ENCODE peak calls at places on chromosomes 16 and 17, in seven cellular contexts. One of them, this sample, is unnamed.

GRCh38 chr17:49766918-49767530 is 3.1 kb upstream of the FAM117A start:
- DNase-seq in choroid plexus epithelial cell: no peak
- DNase-seq in heart left ventricle: no peak
- DNase-seq in fibroblast of pulmonary artery: no peak
- DNase-seq in AG04450: no peak
- DNase-seq in AG10803: no peak
- DNase-seq in nephron progenitor cell: no peak
- DNase-seq in this sample: no peak

GRCh38 chr16:49564577-49565224 is 191.1 kb downstream of the C16orf78 start:
- DNase-seq in choroid plexus epithelial cell: peak
- DNase-seq in heart left ventricle: no peak
- DNase-seq in fibroblast of pulmonary artery: no peak
- DNase-seq in AG04450: no peak
- DNase-seq in AG10803: peak
- DNase-seq in nephron progenitor cell: no peak
- DNase-seq in this sample: no peak

GRCh38 chr17:61322316-61323014 is 77.2 kb upstream of the TBX2 start:
- DNase-seq in choroid plexus epithelial cell: no peak
- DNase-seq in heart left ventricle: no peak
- DNase-seq in fibroblast of pulmonary artery: no peak
- DNase-seq in AG04450: no peak
- DNase-seq in AG10803: no peak
- DNase-seq in nephron progenitor cell: no peak
- DNase-seq in this sample: no peak

GRCh38 chr17:80416940-80417293 is 1.9 kb downstream of the ENDOV start:
- DNase-seq in choroid plexus epithelial cell: no peak
- DNase-seq in heart left ventricle: no peak
- DNase-seq in fibroblast of pulmonary artery: no peak
- DNase-seq in AG04450: no peak
- DNase-seq in AG10803: no peak
- DNase-seq in nephron progenitor cell: no peak
- DNase-seq in this sample: no peak

GRCh38 chr17:82414548-82415281 is 3.4 kb upstream of the HEXD start:
- DNase-seq in choroid plexus epithelial cell: peak
- DNase-seq in heart left ventricle: peak
- DNase-seq in fibroblast of pulmonary artery: peak
- DNase-seq in AG04450: no peak
- DNase-seq in AG10803: peak
- DNase-seq in nephron progenitor cell: peak
- DNase-seq in this sample: peak

GRCh38 chr17:82152114-82152513 is 54.1 kb upstream of the FASN start:
- DNase-seq in choroid plexus epithelial cell: no peak
- DNase-seq in heart left ventricle: no peak
- DNase-seq in fibroblast of pulmonary artery: no peak
- DNase-seq in AG04450: no peak
- DNase-seq in AG10803: no peak
- DNase-seq in nephron progenitor cell: no peak
- DNase-seq in this sample: no peak

GRCh38 chr17:67689534-67690177 is 28.1 kb upstream of the NOL11 start:
- DNase-seq in choroid plexus epithelial cell: peak
- DNase-seq in heart left ventricle: no peak
- DNase-seq in fibroblast of pulmonary artery: peak
- DNase-seq in AG04450: peak
- DNase-seq in AG10803: peak
- DNase-seq in nephron progenitor cell: peak
- DNase-seq in this sample: peak

GRCh38 chr17:79939755-79940154 is 95.9 kb downstream of the TBC1D16 start:
- DNase-seq in choroid plexus epithelial cell: no peak
- DNase-seq in heart left ventricle: no peak
- DNase-seq in fibroblast of pulmonary artery: no peak
- DNase-seq in AG04450: no peak
- DNase-seq in AG10803: no peak
- DNase-seq in nephron progenitor cell: no peak
- DNase-seq in this sample: no peak

GRCh38 chr16:11201498-11202259 is 54.3 kb downstream of the SOCS1 start:
- DNase-seq in choroid plexus epithelial cell: peak
- DNase-seq in heart left ventricle: no peak
- DNase-seq in fibroblast of pulmonary artery: peak
- DNase-seq in AG04450: peak
- DNase-seq in AG10803: peak
- DNase-seq in nephron progenitor cell: peak
- DNase-seq in this sample: peak

GRCh38 chr17:42387663-42388380 is 420 bp downstream of the STAT3 start:
- DNase-seq in choroid plexus epithelial cell: peak
- DNase-seq in heart left ventricle: peak
- DNase-seq in fibroblast of pulmonary artery: no peak
- DNase-seq in AG04450: no peak
- DNase-seq in AG10803: no peak
- DNase-seq in nephron progenitor cell: peak
- DNase-seq in this sample: peak

GRCh38 chr17:36148559-36149295 is 27.7 kb downstream of the TBC1D3B start:
- DNase-seq in choroid plexus epithelial cell: peak
- DNase-seq in heart left ventricle: peak
- DNase-seq in fibroblast of pulmonary artery: peak
- DNase-seq in AG04450: peak
- DNase-seq in AG10803: peak
- DNase-seq in nephron progenitor cell: peak
- DNase-seq in this sample: peak
- TF ChIP-seq CTCF in choroid plexus epithelial cell: peak
- TF ChIP-seq CTCF in heart left ventricle: peak
- TF ChIP-seq CTCF in fibroblast of pulmonary artery: no peak
- TF ChIP-seq CTCF in AG04450: peak
- TF ChIP-seq CTCF in AG10803: peak
- TF ChIP-seq CTCF in nephron progenitor cell: peak
- TF ChIP-seq CTCF in this sample: peak

GRCh38 chr17:51537996-51538550 is 277.7 kb downstream of the UTP18 start:
- DNase-seq in choroid plexus epithelial cell: no peak
- DNase-seq in heart left ventricle: no peak
- DNase-seq in fibroblast of pulmonary artery: no peak
- DNase-seq in AG04450: no peak
- DNase-seq in AG10803: no peak
- DNase-seq in nephron progenitor cell: no peak
- DNase-seq in this sample: no peak

GRCh38 chr17:51536627-51537026 is 276.3 kb downstream of the UTP18 start:
- DNase-seq in choroid plexus epithelial cell: no peak
- DNase-seq in heart left ventricle: no peak
- DNase-seq in fibroblast of pulmonary artery: no peak
- DNase-seq in AG04450: no peak
- DNase-seq in AG10803: no peak
- DNase-seq in nephron progenitor cell: no peak
- DNase-seq in this sample: no peak

GRCh38 chr17:51541215-51541614 is 280.9 kb downstream of the UTP18 start:
- DNase-seq in choroid plexus epithelial cell: no peak
- DNase-seq in heart left ventricle: no peak
- DNase-seq in fibroblast of pulmonary artery: no peak
- DNase-seq in AG04450: no peak
- DNase-seq in AG10803: no peak
- DNase-seq in nephron progenitor cell: no peak
- DNase-seq in this sample: no peak

GRCh38 chr17:51546114-51546513 is 285.8 kb downstream of the UTP18 start:
- DNase-seq in choroid plexus epithelial cell: no peak
- DNase-seq in heart left ventricle: no peak
- DNase-seq in fibroblast of pulmonary artery: no peak
- DNase-seq in AG04450: no peak
- DNase-seq in AG10803: no peak
- DNase-seq in nephron progenitor cell: no peak
- DNase-seq in this sample: no peak

GRCh38 chr17:51540151-51540550 is 279.8 kb downstream of the UTP18 start:
- DNase-seq in choroid plexus epithelial cell: no peak
- DNase-seq in heart left ventricle: no peak
- DNase-seq in fibroblast of pulmonary artery: no peak
- DNase-seq in AG04450: no peak
- DNase-seq in AG10803: no peak
- DNase-seq in nephron progenitor cell: no peak
- DNase-seq in this sample: no peak
- TF ChIP-seq CTCF in choroid plexus epithelial cell: no peak
- TF ChIP-seq CTCF in heart left ventricle: no peak
- TF ChIP-seq CTCF in fibroblast of pulmonary artery: no peak
- TF ChIP-seq CTCF in AG04450: no peak
- TF ChIP-seq CTCF in AG10803: no peak
- TF ChIP-seq CTCF in nephron progenitor cell: no peak
- TF ChIP-seq CTCF in this sample: no peak

GRCh38 chr16:81464279-81464678 is 19.7 kb downstream of the CMIP start:
- DNase-seq in choroid plexus epithelial cell: no peak
- DNase-seq in heart left ventricle: peak
- DNase-seq in fibroblast of pulmonary artery: no peak
- DNase-seq in AG04450: no peak
- DNase-seq in AG10803: no peak
- DNase-seq in nephron progenitor cell: no peak
- DNase-seq in this sample: no peak

GRCh38 chr16:81463296-81463890 is 18.8 kb downstream of the CMIP start:
- DNase-seq in choroid plexus epithelial cell: no peak
- DNase-seq in heart left ventricle: peak
- DNase-seq in fibroblast of pulmonary artery: no peak
- DNase-seq in AG04450: no peak
- DNase-seq in AG10803: no peak
- DNase-seq in nephron progenitor cell: no peak
- DNase-seq in this sample: no peak

GRCh38 chr16:81461756-81462155 is 17.1 kb downstream of the CMIP start:
- DNase-seq in choroid plexus epithelial cell: no peak
- DNase-seq in heart left ventricle: no peak
- DNase-seq in fibroblast of pulmonary artery: no peak
- DNase-seq in AG04450: no peak
- DNase-seq in AG10803: no peak
- DNase-seq in nephron progenitor cell: no peak
- DNase-seq in this sample: no peak

GRCh38 chr16:81461243-81461642 is 16.6 kb downstream of the CMIP start:
- DNase-seq in choroid plexus epithelial cell: no peak
- DNase-seq in heart left ventricle: no peak
- DNase-seq in fibroblast of pulmonary artery: no peak
- DNase-seq in AG04450: no peak
- DNase-seq in AG10803: no peak
- DNase-seq in nephron progenitor cell: no peak
- DNase-seq in this sample: no peak

GRCh38 chr16:81462683-81463082 is 18.1 kb downstream of the CMIP start:
- DNase-seq in choroid plexus epithelial cell: no peak
- DNase-seq in heart left ventricle: peak
- DNase-seq in fibroblast of pulmonary artery: no peak
- DNase-seq in AG04450: no peak
- DNase-seq in AG10803: no peak
- DNase-seq in nephron progenitor cell: no peak
- DNase-seq in this sample: no peak
- TF ChIP-seq CTCF in choroid plexus epithelial cell: no peak
- TF ChIP-seq CTCF in heart left ventricle: no peak
- TF ChIP-seq CTCF in fibroblast of pulmonary artery: no peak
- TF ChIP-seq CTCF in AG04450: no peak
- TF ChIP-seq CTCF in AG10803: no peak
- TF ChIP-seq CTCF in nephron progenitor cell: no peak
- TF ChIP-seq CTCF in this sample: no peak

GRCh38 chr17:2043785-2044184 is 2.0 kb downstream of the OVCA2 start:
- DNase-seq in choroid plexus epithelial cell: peak
- DNase-seq in heart left ventricle: no peak
- DNase-seq in fibroblast of pulmonary artery: no peak
- DNase-seq in AG04450: no peak
- DNase-seq in AG10803: peak
- DNase-seq in nephron progenitor cell: no peak
- DNase-seq in this sample: peak

GRCh38 chr17:2044263-2044894 is 2.6 kb downstream of the OVCA2 start:
- DNase-seq in choroid plexus epithelial cell: no peak
- DNase-seq in heart left ventricle: no peak
- DNase-seq in fibroblast of pulmonary artery: no peak
- DNase-seq in AG04450: no peak
- DNase-seq in AG10803: no peak
- DNase-seq in nephron progenitor cell: no peak
- DNase-seq in this sample: no peak

GRCh38 chr17:2040942-2041560 is 771 bp upstream of the OVCA2 start:
- DNase-seq in choroid plexus epithelial cell: no peak
- DNase-seq in heart left ventricle: no peak
- DNase-seq in fibroblast of pulmonary artery: no peak
- DNase-seq in AG04450: no peak
- DNase-seq in AG10803: no peak
- DNase-seq in nephron progenitor cell: no peak
- DNase-seq in this sample: no peak

GRCh38 chr17:2041561-2042354 is at the start of gene OVCA2:
- DNase-seq in choroid plexus epithelial cell: peak
- DNase-seq in heart left ventricle: peak
- DNase-seq in fibroblast of pulmonary artery: peak
- DNase-seq in AG04450: peak
- DNase-seq in AG10803: peak
- DNase-seq in nephron progenitor cell: peak
- DNase-seq in this sample: peak

GRCh38 chr17:2042355-2042929 is 620 bp downstream of the OVCA2 start:
- DNase-seq in choroid plexus epithelial cell: peak
- DNase-seq in heart left ventricle: no peak
- DNase-seq in fibroblast of pulmonary artery: peak
- DNase-seq in AG04450: no peak
- DNase-seq in AG10803: no peak
- DNase-seq in nephron progenitor cell: peak
- DNase-seq in this sample: peak
- TF ChIP-seq CTCF in choroid plexus epithelial cell: peak
- TF ChIP-seq CTCF in heart left ventricle: no peak
- TF ChIP-seq CTCF in fibroblast of pulmonary artery: peak
- TF ChIP-seq CTCF in AG04450: peak
- TF ChIP-seq CTCF in AG10803: peak
- TF ChIP-seq CTCF in nephron progenitor cell: peak
- TF ChIP-seq CTCF in this sample: peak

DNA sequence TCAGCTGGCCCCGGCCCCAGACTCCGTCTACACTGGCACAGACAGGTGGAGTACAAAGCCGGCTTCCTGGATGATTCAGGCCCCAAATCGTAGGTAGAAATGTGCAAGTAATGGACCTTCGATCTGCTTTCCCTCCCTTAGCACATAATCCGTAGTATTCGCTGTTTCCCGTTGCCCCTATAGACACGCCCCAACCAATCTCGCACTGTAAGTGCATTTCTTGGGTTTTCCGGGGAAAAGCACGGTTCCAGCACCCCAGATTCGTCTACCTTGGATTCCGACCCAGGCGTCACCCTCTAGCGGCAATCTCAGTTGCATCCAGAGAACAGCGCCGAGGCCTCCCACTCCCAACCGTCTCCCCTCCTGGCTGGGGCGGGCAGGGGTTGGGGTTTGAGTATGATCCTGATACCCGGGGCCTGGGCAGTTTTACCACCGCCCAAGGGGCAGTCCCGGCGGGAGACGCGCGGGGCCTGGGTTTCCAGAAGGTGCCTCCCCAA is 12.1 kb upstream of the FOXF1 start:
- DNase-seq in choroid plexus epithelial cell: no peak
- DNase-seq in heart left ventricle: no peak
- DNase-seq in fibroblast of pulmonary artery: no peak
- DNase-seq in AG04450: no peak
- DNase-seq in AG10803: no peak
- DNase-seq in nephron progenitor cell: no peak
- DNase-seq in this sample: no peak
- TF ChIP-seq CTCF in choroid plexus epithelial cell: peak
- TF ChIP-seq CTCF in heart left ventricle: no peak
- TF ChIP-seq CTCF in fibroblast of pulmonary artery: no peak
- TF ChIP-seq CTCF in AG04450: peak
- TF ChIP-seq CTCF in AG10803: no peak
- TF ChIP-seq CTCF in nephron progenitor cell: no peak
- TF ChIP-seq CTCF in this sample: no peak